ENCODE peak calls at places on chromosomes 3 and 15, in four cellular contexts. S, H, B and K are unnamed samples.

GRCh38 chr3:117443014-117443413 is 733.4 kb downstream of the TUSC7 start:
- DNase-seq in B (no peak), H (no peak), S (no peak), K (no peak)

GRCh38 chr3:187265461-187265955 is 26.0 kb downstream of the MASP1 start:
- DNase-seq in B (no peak), S (no peak), H (no peak), K (no peak)

GRCh38 chr3:132225664-132226063 is 91.5 kb upstream of the ACP3 start:
- DNase-seq in B (no peak), H (no peak), S (no peak), K (no peak)

GRCh38 chr3:60594025-60594424 is 657.2 kb downstream of the FHIT start:
- DNase-seq in B (no peak), H (peak; percentile 62), S (peak; percentile 28), K (no peak)

GRCh38 chr3:151015762-151016161 is 43.2 kb upstream of the CLRN1 start:
- DNase-seq in H (no peak), B (no peak), S (no peak), K (no peak)

GRCh38 chr3:174191895-174192294 is 667.2 kb upstream of the NAALADL2 start:
- DNase-seq in S (no peak), B (no peak), H (no peak), K (no peak)

GRCh38 chr3:28138047-28138446 is 103.4 kb upstream of the CMC1 start:
- DNase-seq in H (no peak), S (no peak), B (no peak), K (no peak)

GRCh38 chr3:4021162-4021561 is 221.9 kb downstream of the LRRN1 start:
- DNase-seq in H (no peak), S (no peak), B (no peak), K (no peak)

GRCh38 chr3:195900426-195901355 is 7.7 kb downstream of the TNK2 start:
- DNase-seq in H (peak; percentile 56), B (no peak), S (peak; percentile 50), K (peak; percentile 73)

GRCh38 chr3:169662215-169663070 is 1.1 kb downstream of the MECOM start:
- DNase-seq in B (no peak), S (peak; percentile 89), H (peak; percentile 79), K (no peak)

GRCh38 chr3:146449584-146449983 is 19.8 kb downstream of the PLSCR2 start:
- DNase-seq in S (no peak), H (no peak), B (no peak), K (no peak)

GRCh38 chr15:71680079-71680461 is 130.3 kb upstream of the NR2E3 start:
- DNase-seq in B (no peak), S (no peak), H (no peak), K (no peak)

GRCh38 chr3:65854606-65855304 is 184.0 kb downstream of the MAGI1 start:
- DNase-seq in S (peak; percentile 66), B (no peak), H (no peak), K (no peak)

DNA sequence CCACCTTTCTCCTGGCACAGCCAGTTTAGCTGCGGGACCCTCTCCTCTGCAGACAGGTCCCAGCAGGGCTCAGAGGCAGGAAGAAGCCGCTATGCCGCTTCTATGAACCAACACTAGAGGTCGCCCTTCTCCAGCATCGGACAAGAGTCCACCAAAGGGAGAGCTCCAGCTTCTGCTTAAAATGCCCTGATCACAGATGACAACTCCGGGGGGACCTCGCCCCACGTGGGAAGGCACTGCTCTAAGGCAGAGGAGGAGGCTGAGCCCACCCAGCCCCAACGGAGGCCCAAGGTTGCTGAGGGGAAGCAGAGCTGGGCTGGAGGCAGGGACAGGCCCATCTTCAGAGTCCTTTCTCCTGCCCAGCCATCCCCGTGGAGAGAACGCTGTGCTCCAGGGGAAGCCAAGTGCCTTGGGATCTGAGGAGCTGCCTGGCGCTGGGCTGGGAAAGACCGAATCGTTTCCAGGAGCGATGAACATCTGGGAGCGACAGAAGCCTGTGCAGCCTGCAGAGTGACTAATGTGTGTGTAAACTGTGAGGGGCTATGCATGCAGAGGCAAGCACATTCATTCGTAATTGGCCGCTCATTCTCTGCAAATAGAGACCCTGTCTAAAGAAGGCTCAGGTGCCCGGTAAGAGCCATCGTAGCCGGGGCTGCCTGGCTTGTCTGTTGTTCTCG is 43.5 kb upstream of the BDH1 start:
- DNase-seq in B (peak; percentile 23), S (peak; percentile 80), H (peak; percentile 57), K (peak; percentile 18)
- TF ChIP-seq CTCF in B (peak; percentile 90), S (peak; percentile 88), H (peak; percentile 92), K (peak; percentile 88)

DNA sequence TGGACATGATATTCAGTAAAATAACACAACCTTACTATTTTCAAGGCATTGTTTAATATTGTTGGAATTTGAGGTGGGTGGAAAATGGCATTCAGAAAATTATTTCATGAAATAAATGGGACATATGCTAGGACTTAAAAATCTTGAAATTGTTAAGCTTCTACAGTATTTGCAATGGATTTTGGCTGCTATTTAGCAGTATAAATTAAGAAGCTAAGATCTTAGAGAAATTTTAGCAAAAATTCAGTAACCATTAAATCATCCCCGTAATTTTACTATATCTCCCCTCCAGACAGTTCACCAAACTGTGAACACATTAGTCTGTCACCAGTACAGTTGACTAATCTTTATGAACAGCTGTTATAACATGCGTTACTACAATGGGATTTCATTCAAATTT is 8.2 kb downstream of the DIPK2A start:
- DNase-seq in S (no peak), B (no peak), H (no peak), K (no peak)
- H3K4me3 ChIP-seq in S (no peak overlapping the region), B (no peak overlapping the region), H (no peak overlapping the region), K (no peak overlapping the region)

DNA sequence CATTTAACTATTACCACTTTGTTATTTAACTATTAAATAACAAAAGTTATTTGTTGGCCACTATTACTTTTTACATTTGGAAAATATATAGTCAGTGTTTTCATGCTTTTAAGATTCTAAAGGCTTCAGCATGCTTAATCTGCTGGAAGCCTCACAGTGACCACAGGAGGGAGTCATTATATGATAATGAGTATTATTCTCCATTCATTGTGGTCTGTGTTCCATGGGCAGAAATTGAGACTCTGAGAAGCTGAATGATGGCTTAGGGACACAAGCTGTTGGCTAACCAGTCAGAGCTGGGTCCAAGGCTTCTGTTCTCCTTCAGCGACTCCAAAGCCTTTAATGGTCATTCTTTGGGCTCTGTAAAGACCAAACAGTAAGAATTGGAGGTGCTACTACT is 64.7 kb downstream of the BFSP2 start:
- DNase-seq in H (no peak), B (no peak), S (no peak), K (no peak)
- TF ChIP-seq CTCF in H (peak; percentile 28), B (peak; percentile 22), S (no peak), K (peak; percentile 57)

DNA sequence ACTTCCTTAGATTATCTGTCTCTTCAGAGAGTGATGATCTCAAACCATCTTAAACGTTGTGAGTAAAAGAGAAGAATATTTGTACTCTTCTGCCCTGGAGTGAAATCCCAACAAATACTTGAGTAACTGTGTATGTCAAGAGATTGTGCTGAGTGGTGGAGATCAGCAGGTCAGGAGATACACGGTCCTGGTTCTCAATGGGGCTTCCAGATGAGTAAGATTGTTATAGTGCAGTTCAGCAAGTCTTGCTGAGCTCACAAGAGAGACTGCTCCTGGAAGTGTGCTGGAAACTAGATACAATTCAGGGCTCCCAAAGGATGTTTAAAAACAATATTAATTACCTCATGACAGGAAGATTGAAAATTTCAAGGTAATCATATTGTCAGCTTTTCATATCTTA is 184.3 kb downstream of the AKAP13 start:
- DNase-seq in H (no peak), S (no peak), B (no peak), K (no peak)
- H3K4me3 ChIP-seq in H (no peak overlapping the region), S (no peak overlapping the region), B (no peak overlapping the region), K (no peak overlapping the region)

GRCh38 chr3:64760258-64760657 is 72.5 kb upstream of the ADAMTS9 start:
- DNase-seq in S (no peak), H (no peak), B (no peak), K (no peak)
- TF ChIP-seq CTCF in S (no peak), H (no peak), B (no peak), K (no peak)

GRCh38 chr3:154122096-154122911 is 1.1 kb downstream of the ARHGEF26 start:
- DNase-seq in S (peak; percentile 33), H (peak; percentile 15), B (no peak), K (no peak)

GRCh38 chr3:154122912-154123559 is 1.8 kb downstream of the ARHGEF26 start:
- DNase-seq in S (no peak), H (no peak), B (no peak), K (no peak)

GRCh38 chr3:154126651-154127050 is 5.5 kb downstream of the ARHGEF26 start:
- DNase-seq in S (no peak), H (no peak), B (no peak), K (no peak)

GRCh38 chr3:154121236-154122095 is at the start of gene ARHGEF26:
- DNase-seq in H (peak; percentile 86), S (peak; percentile 94), B (no peak), K (no peak)

DNA sequence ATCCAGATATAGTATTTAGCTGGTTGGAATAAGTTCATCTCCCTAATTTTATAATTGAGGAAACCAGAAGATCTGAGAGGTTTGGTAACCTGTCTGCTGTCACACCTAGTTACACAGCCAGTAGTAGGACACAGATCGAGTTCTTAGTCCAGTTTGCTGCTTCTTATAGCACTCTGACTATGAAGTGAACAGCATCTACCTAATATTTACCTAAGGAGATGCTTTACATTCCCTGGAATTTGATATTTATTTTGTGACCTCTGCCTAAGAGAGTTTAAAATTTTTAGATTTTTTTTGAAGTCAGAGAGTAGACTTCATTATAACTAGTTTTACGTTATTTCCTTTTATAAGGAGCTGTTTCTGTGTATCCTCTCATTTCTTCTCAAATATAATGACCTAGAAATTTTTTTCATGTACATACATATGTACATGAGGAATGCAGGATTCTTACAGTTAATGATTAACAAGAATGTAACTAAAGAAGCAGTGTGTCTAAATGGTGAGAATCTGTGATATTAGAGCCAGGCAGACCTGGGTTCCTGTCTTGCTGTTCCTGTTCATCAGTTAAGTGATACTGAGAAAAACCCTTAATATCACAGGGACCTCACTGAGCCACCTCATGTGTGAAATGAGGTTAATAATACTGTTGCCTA is 4.3 kb downstream of the ARHGEF26 start:
- DNase-seq in H (no peak), S (no peak), B (no peak), K (no peak)
- H3K4me3 ChIP-seq in H (no peak overlapping the region), S (no peak overlapping the region), B (no peak overlapping the region), K (no peak overlapping the region)

GRCh38 chr3:139281096-139281495 is 62.7 kb upstream of the MRPS22 start:
- DNase-seq in S (no peak), H (no peak), B (no peak), K (no peak)
- TF ChIP-seq CTCF in S (no peak), H (no peak), B (no peak), K (no peak)

GRCh38 chr15:36507458-36507857 is 72.0 kb upstream of the CDIN1 start:
- DNase-seq in S (no peak), B (no peak), H (no peak), K (no peak)

GRCh38 chr15:36506733-36507356 is 72.6 kb upstream of the CDIN1 start:
- DNase-seq in S (no peak), B (no peak), H (no peak), K (no peak)

GRCh38 chr15:36511594-36511993 is 67.8 kb upstream of the CDIN1 start:
- DNase-seq in B (no peak), H (no peak), S (no peak), K (no peak)
- H3K4me3 ChIP-seq in B (no peak overlapping the region), H (no peak overlapping the region), S (no peak overlapping the region), K (no peak overlapping the region)

DNA sequence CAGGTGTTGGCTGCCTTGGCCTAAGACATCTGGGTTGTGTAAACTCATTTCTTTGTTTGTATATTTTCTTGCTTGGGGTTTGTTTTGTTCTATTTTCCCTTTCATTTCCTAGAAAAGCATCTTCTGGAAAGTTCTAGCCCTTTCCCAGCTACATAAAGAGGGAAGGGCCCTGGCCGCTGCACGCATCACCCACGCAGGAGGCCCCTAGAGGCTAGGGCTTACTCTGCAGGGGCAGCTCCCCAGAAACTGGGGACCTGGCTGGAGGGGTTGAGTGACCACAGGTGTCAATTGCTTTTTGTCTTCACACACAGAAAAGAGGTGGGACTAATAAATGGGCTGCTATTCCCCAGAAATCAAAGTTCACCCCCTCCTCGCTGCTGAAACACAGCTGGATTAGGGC is 52.6 kb downstream of the PDIA5 start:
- DNase-seq in S (no peak), H (no peak), B (no peak), K (no peak)
- TF ChIP-seq CTCF in S (no peak), H (no peak), B (no peak), K (no peak)